ENCODE peak calls at places on chromosomes 4 and X, in ten cellular contexts. A is RCC 7860, B is AG10803, E is heart right ventricle, N is T-helper 2 cell, Z is HT-29, O is NCI-H1092 treated with DMSO at 0.1 percent for 48 hours, L is NB4, Y is HTR-8/SVneo, F is sciatic nerve. X is an unnamed sample.

GRCh38 chr4:126592088-126592487 is 1040.7 kb upstream of the INTU start:
- DNase-seq in N (no peak), O (no peak), E (no peak), Z (no peak), B (no peak), L (no peak), F (no peak), A (no peak), Y (no peak), X (peak; percentile 16)

GRCh38 chr4:53197760-53198150 is 168.1 kb downstream of the SCFD2 start:
- DNase-seq in N (no peak), A (no peak), Z (no peak), O (no peak), B (peak; percentile 51), F (no peak), L (no peak), E (no peak), Y (no peak), X (no peak)

GRCh38 chrX:110532527-110532926 is 173.9 kb downstream of the RTL9 start:
- DNase-seq in L (no peak), N (no peak), Z (no peak), A (no peak), F (no peak), Y (no peak), B (no peak), E (peak; percentile 27), O (no peak), X (no peak)

GRCh38 chr4:98659106-98659592 is 738 bp upstream of the TSPAN5 start:
- DNase-seq in L (peak; percentile 5), Z (peak; percentile 32), A (peak; percentile 6), E (no peak), O (no peak), Y (no peak), N (no peak), B (peak; percentile 43), F (no peak), X (no peak)

GRCh38 chrX:13059676-13060499 is 15.5 kb upstream of the FAM9C start:
- DNase-seq in L (peak; percentile 66), N (no peak), F (no peak), Z (peak; percentile 52), O (no peak), Y (peak; percentile 52), B (peak; percentile 27), A (peak; percentile 77), E (no peak), X (no peak)

GRCh38 chrX:88425739-88426138 is 321.3 kb upstream of the CPXCR1 start:
- DNase-seq in F (no peak), Z (peak; percentile 12), B (no peak), E (no peak), Y (no peak), A (no peak), N (no peak), L (peak; percentile 1), O (peak; percentile 0), X (peak; percentile 6)

GRCh38 chr4:177740563-177740962 is 298.3 kb upstream of the AGA start:
- DNase-seq in L (no peak), E (no peak), Y (peak; percentile 24), F (no peak), B (no peak), N (no peak), A (peak; percentile 4), Z (peak; percentile 10), O (no peak), X (no peak)

GRCh38 chrX:28273751-28274150 is 292.5 kb upstream of the DCAF8L1 start:
- DNase-seq in A (no peak), O (no peak), B (no peak), N (no peak), Y (no peak), Z (no peak), F (no peak), L (no peak), E (no peak), X (no peak)

GRCh38 chr4:25863347-25863784 is 578 bp upstream of the SEL1L3 start:
- DNase-seq in Z (peak; percentile 79), E (no peak), L (no peak), N (no peak), F (no peak), B (no peak), Y (no peak), A (no peak), O (peak; percentile 39), X (no peak)

GRCh38 chr4:6123976-6124375 is 76.4 kb downstream of the JAKMIP1 start:
- DNase-seq in A (no peak), Y (no peak), E (no peak), L (no peak), Z (no peak), N (no peak), O (no peak), B (no peak), F (no peak), X (no peak)

GRCh38 chrX:154715825-154716224 is 35.1 kb downstream of the GAB3 start:
- DNase-seq in B (no peak), E (no peak), A (no peak), L (no peak), Y (no peak), Z (no peak), O (no peak), N (no peak), F (no peak), X (no peak)

GRCh38 chr4:8556341-8557150 is 23.6 kb upstream of the GPR78 start:
- DNase-seq in L (no peak), F (no peak), B (peak; percentile 25), E (no peak), N (no peak), O (no peak), Z (no peak), Y (no peak), A (no peak), X (no peak)

GRCh38 chr4:14790487-14790886 is 211.8 kb upstream of the CPEB2 start:
- DNase-seq in Z (no peak), N (no peak), F (no peak), A (no peak), L (no peak), E (no peak), O (no peak), B (no peak), Y (no peak), X (no peak)

GRCh38 chr4:158122501-158122900 is 50.3 kb downstream of the GASK1B start:
- DNase-seq in Y (no peak), O (no peak), Z (no peak), A (no peak), N (no peak), L (no peak), F (no peak), B (peak; percentile 29), E (no peak), X (no peak)

GRCh38 chrX:130378008-130378669 is 7.3 kb downstream of the GPR119 start:
- DNase-seq in B (no peak), A (no peak), F (no peak), Y (no peak), Z (no peak), N (no peak), E (no peak), L (peak; percentile 8), O (peak; percentile 32), X (no peak)

GRCh38 chrX:133910539-133910938 is 74.9 kb downstream of the GPC3 start:
- DNase-seq in L (no peak), E (no peak), Z (no peak), Y (no peak), N (no peak), O (no peak), A (no peak), F (no peak), B (no peak), X (no peak)

GRCh38 chr4:176185068-176185467 is 10.3 kb downstream of the SPATA4 start:
- DNase-seq in Z (no peak), B (peak; percentile 89), O (no peak), L (no peak), N (no peak), Y (peak; percentile 20), E (no peak), A (peak; percentile 14), F (no peak), X (no peak)

GRCh38 chr4:141338238-141338637 is 117.5 kb downstream of the ZNF330 start:
- DNase-seq in N (no peak), Y (no peak), A (no peak), B (no peak), Z (no peak), F (no peak), E (no peak), O (no peak), L (no peak), X (no peak)

GRCh38 chrX:46758956-46759644 is at the start of gene SLC9A7:
- DNase-seq in L (peak; percentile 84), O (peak; percentile 66), B (peak; percentile 63), E (peak; percentile 64), Y (peak; percentile 41), F (peak; percentile 86), A (peak; percentile 53), N (peak; percentile 50), Z (peak; percentile 81), X (peak; percentile 59)

GRCh38 chr4:159105761-159106243 is 2.9 kb downstream of the RAPGEF2 start:
- DNase-seq in F (no peak), L (peak; percentile 16), Y (no peak), N (no peak), O (no peak), A (no peak), E (peak; percentile 41), B (peak; percentile 40), Z (no peak), X (no peak)

GRCh38 chr4:71807469-71807868 is 23.6 kb upstream of the GC start:
- DNase-seq in A (no peak), N (no peak), L (no peak), F (no peak), Z (no peak), E (no peak), Y (no peak), B (no peak), O (no peak), X (no peak)

GRCh38 chrX:72306851-72307645 is 1.3 kb upstream of the CITED1 start:
- DNase-seq in B (peak; percentile 47), Z (peak; percentile 62), L (peak; percentile 88), Y (peak; percentile 80), A (peak; percentile 33), E (peak; percentile 40), N (peak; percentile 12), O (peak; percentile 86), F (peak; percentile 70), X (peak; percentile 65)

GRCh38 chr4:173332963-173333657 is 1.0 kb downstream of the HMGB2 start:
- DNase-seq in N (peak; percentile 3), B (no peak), O (no peak), Y (no peak), F (no peak), Z (peak; percentile 31), E (no peak), L (no peak), A (no peak), X (peak; percentile 25)

GRCh38 chr4:26048378-26048882 is 134.4 kb downstream of the SMIM20 start:
- DNase-seq in O (no peak), L (no peak), N (no peak), F (peak; percentile 74), Z (no peak), B (peak; percentile 94), A (no peak), E (peak; percentile 38), Y (no peak), X (no peak)

GRCh38 chrX:110733166-110733565 is 62.5 kb downstream of the CHRDL1 start:
- DNase-seq in O (no peak), F (no peak), B (no peak), Y (no peak), A (peak; percentile 42), Z (no peak), E (no peak), N (no peak), L (peak; percentile 1), X (no peak)

GRCh38 chr4:146096374-146096773 is 79.1 kb upstream of the LSM6 start:
- DNase-seq in O (no peak), B (no peak), A (no peak), F (no peak), E (no peak), N (no peak), Z (no peak), Y (no peak), L (no peak), X (no peak)

GRCh38 chr4:54187148-54187547 is 41.9 kb upstream of the PDGFRA start:
- DNase-seq in Y (no peak), Z (no peak), O (no peak), L (no peak), E (peak; percentile 39), F (peak; percentile 58), B (no peak), N (no peak), A (no peak), X (no peak)

GRCh38 chrX:41397228-41397627 is 49.9 kb upstream of the NYX start:
- DNase-seq in L (no peak), Z (no peak), E (no peak), A (no peak), F (no peak), B (no peak), O (no peak), N (no peak), Y (no peak), X (no peak)